ENCODE peak calls at places on chromosomes 13 and 19, in six cellular contexts. H is HepG2, S is A549, M is upper lobe of left lung, R is GM12878, A is K562. Q is an unnamed sample. For H3K9me3, the result is how much of the 10 kb centered on the place peaks cover.

GRCh38 chr19:31353826-31354225 is 4.6 kb upstream of the TSHZ3 start:
- ATAC-seq in S (no peak), R (no peak), A (no peak), H (no peak), M (no peak), Q (no peak)

GRCh38 chr19:55118401-55118991 is 1.1 kb upstream of the PPP1R12C start:
- ATAC-seq in A (peak), H (no peak), S (no peak), R (no peak), M (no peak), Q (no peak)

GRCh38 chr19:35170359-35171061 is 16.0 kb downstream of the FXYD5 start:
- ATAC-seq in S (no peak), R (no peak), H (no peak), A (no peak), M (peak), Q (peak)

GRCh38 chr19:2575734-2576481 is 100.0 kb downstream of the GADD45B start:
- ATAC-seq in R (no peak), S (no peak), A (no peak), M (no peak), H (peak), Q (peak)

GRCh38 chr13:36430247-36431203 is 1.8 kb upstream of the CCNA1 start:
- ATAC-seq in S (no peak), R (no peak), M (no peak), A (no peak), H (no peak), Q (no peak)

GRCh38 chr13:109422163-109422562 is 364.2 kb downstream of the IRS2 start:
- ATAC-seq in M (peak), R (no peak), S (no peak), A (no peak), H (no peak), Q (no peak)

GRCh38 chr19:4267901-4268815 is 10.9 kb upstream of the SHD start:
- ATAC-seq in M (no peak), R (no peak), H (peak), A (no peak), S (no peak), Q (no peak)

GRCh38 chr13:41595298-41595697 is 137.9 kb downstream of the RGCC start:
- ATAC-seq in M (no peak), H (no peak), S (no peak), R (no peak), A (no peak), Q (no peak)

GRCh38 chr19:8494158-8494557 is 8.3 kb downstream of the PRAM1 start:
- ATAC-seq in R (no peak), S (no peak), H (peak), M (no peak), A (no peak), Q (no peak)

DNA sequence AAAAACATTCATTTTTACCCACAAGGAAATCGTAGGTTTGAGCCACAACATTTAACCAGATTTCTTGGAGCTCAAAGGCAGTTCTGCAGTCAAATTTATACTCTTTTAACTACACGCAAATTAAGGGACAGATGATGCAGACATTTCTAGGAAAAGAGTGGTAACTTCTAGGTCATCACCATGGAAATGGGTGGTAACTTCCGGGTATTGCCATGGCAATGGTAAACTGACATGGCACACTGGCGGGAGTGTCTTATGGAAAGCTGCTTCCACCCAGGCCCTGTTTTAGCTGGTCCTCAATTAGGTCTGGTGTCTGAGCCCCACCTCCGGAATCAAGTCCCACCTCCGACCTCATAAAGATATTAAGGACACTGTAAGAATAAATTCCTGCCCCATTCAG is 10.4 kb upstream of the LYPD5 start:
- ATAC-seq in S (no peak), H (no peak), R (no peak), A (no peak), M (no peak), Q (no peak)
- TF ChIP-seq POLR2A in S (no peak), H (no peak), R (no peak), A (no peak), M (no peak), Q (no peak)

GRCh38 chr13:44158055-44158655 is 215.5 kb upstream of the SERP2 start:
- ATAC-seq in M (no peak), S (no peak), A (no peak), H (no peak), R (no peak), Q (no peak)
- TF ChIP-seq EP300 in M (no peak), S (no peak), A (no peak), H (no peak), R (no peak), Q (no peak)

GRCh38 chr19:44438441-44438840 is 9.8 kb downstream of the ZNF229 start:
- ATAC-seq in A (no peak), M (no peak), H (no peak), R (no peak), S (no peak), Q (no peak)
- H3K9me3 ChIP-seq in A (under half), M (half or more), H (half or more), R (under half), S (half or more), Q (half or more)

DNA sequence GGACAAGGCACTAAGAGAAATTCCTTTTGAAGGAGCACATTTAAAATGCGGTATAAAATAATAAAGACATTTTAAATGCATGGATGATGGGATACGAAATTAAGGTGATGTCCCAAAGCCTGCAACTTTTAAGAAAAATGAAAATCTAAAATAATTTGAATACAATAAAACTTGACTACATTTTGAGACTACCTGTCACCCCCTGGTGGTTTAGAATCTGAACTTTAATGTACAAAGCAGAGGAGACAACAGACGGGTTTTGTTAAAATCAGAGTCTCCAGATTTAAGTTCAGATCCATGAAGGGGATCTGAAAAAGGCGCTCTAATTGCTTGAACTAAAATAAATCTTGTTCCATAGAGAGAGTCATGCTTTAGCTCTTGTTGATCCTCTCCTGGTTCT is 1129.3 kb upstream of the PCDH20 start:
- ATAC-seq in H (no peak), A (no peak), S (no peak), R (no peak), M (no peak), Q (no peak)
- TF ChIP-seq POLR2A in H (no peak), A (no peak), S (no peak), R (no peak), M (no peak), Q (no peak)

GRCh38 chr19:39297931-39298634 is 1.9 kb downstream of the IFNL1 start:
- ATAC-seq in S (peak), M (peak), H (peak), R (peak), A (peak), Q (no peak)
- TF ChIP-seq EP300 in S (no peak), M (no peak), H (no peak), R (no peak), A (no peak), Q (no peak)

GRCh38 chr19:22256856-22257255 is 29.4 kb upstream of the ZNF729 start:
- ATAC-seq in H (no peak), M (no peak), R (no peak), S (no peak), A (no peak), Q (no peak)
- H3K9me3 ChIP-seq in H (half or more), M (under half), R (under half), S (under half), A (under half), Q (under half)

GRCh38 chr19:18117364-18117691 is 19.8 kb downstream of the MAST3 start:
- ATAC-seq in S (peak), A (no peak), M (no peak), H (no peak), R (no peak), Q (no peak)

GRCh38 chr19:18117692-18118378 is 20.3 kb downstream of the MAST3 start:
- ATAC-seq in R (peak), H (peak), M (peak), A (peak), S (peak), Q (peak)

GRCh38 chr19:18113827-18114226 is 16.2 kb downstream of the MAST3 start:
- ATAC-seq in S (no peak), R (no peak), M (no peak), H (no peak), A (no peak), Q (no peak)

GRCh38 chr19:18112989-18113478 is 15.5 kb downstream of the MAST3 start:
- ATAC-seq in M (peak), A (peak), S (peak), H (peak), R (peak), Q (peak)

DNA sequence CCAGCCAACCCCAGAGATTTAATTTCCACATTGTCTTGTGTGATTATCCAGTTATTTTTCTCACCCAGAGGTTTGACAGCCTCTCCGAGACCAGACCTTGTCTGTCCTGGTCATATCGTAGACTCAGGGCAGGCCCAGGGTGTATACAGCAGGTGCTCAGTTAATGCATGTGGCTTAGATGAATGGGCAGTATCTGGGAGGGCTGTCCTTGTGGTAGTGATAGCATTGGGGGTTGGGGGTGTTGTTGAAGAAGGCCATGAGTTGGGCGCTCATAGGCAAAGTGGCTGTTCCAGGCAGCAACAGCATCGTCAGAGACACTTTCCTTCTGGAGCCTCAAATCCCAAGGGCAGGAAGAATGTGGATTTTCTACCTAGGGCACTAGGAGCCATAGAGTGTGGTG is 16.9 kb downstream of the MAST3 start:
- ATAC-seq in S (no peak), A (no peak), R (no peak), M (no peak), H (no peak), Q (no peak)
- TF ChIP-seq POLR2A in S (no peak), A (no peak), R (no peak), M (no peak), H (no peak), Q (no peak)

GRCh38 chr13:33394294-33394932 is 108.9 kb upstream of the STARD13 start:
- ATAC-seq in R (no peak), A (no peak), M (no peak), S (no peak), H (no peak), Q (no peak)

GRCh38 chr13:33388254-33388998 is 102.9 kb upstream of the STARD13 start:
- ATAC-seq in A (peak), S (peak), M (peak), R (peak), H (peak), Q (no peak)

GRCh38 chr13:33392794-33393371 is 107.3 kb upstream of the STARD13 start:
- ATAC-seq in R (no peak), A (no peak), H (no peak), S (no peak), M (no peak), Q (no peak)
- TF ChIP-seq EP300 in R (no peak), A (no peak), H (no peak), S (no peak), M (no peak), Q (no peak)

Q was measured in gastroesophageal sphincter.